ENCODE peak calls at places on chromosome 20, in six cellular contexts. L, K, A, Q, Y and G are unnamed samples.

GRCh38 chr20:64106981-64107735 is at the start of gene NPBWR2:
- DNase-seq in L (no peak), K (no peak), A (no peak), Q (no peak), Y (no peak), G (no peak)

GRCh38 chr20:35697696-35698297 is 1.4 kb downstream of the NFS1 start:
- DNase-seq in L (no peak), K (no peak), A (no peak), Q (peak), Y (no peak), G (no peak)

GRCh38 chr20:46004813-46005505 is 3.7 kb upstream of the MMP9 start:
- DNase-seq in L (no peak), K (no peak), A (no peak), Q (no peak), Y (no peak), G (no peak)

GRCh38 chr20:43583982-43584432 is 6.7 kb upstream of the IFT52 start:
- DNase-seq in L (peak), K (peak), A (no peak), Q (peak), Y (peak), G (no peak)

GRCh38 chr20:43949741-43950618 is 35.3 kb downstream of the TOX2 start:
- DNase-seq in L (no peak), K (no peak), A (no peak), Q (no peak), Y (peak), G (no peak)

GRCh38 chr20:16001286-16001685 is 572.0 kb downstream of the KIF16B start:
- DNase-seq in L (no peak), K (peak), A (no peak), Q (no peak), Y (no peak), G (no peak)

GRCh38 chr20:46040902-46041535 is 12.0 kb downstream of the SLC12A5 start:
- DNase-seq in L (no peak), K (no peak), A (no peak), Q (no peak), Y (peak), G (no peak)

GRCh38 chr20:24303393-24303792 is 166.0 kb upstream of the SYNDIG1 start:
- DNase-seq in L (no peak), K (peak), A (no peak), Q (no peak), Y (no peak), G (no peak)

GRCh38 chr20:56595746-56596478 is 33.2 kb upstream of the TFAP2C start:
- DNase-seq in L (no peak), K (no peak), A (no peak), Q (no peak), Y (no peak), G (no peak)

GRCh38 chr20:49405062-49405683 is 77.3 kb downstream of the KCNB1 start:
- DNase-seq in L (no peak), K (no peak), A (no peak), Q (no peak), Y (no peak), G (no peak)

GRCh38 chr20:59405819-59406218 is 105.4 kb downstream of the EDN3 start:
- DNase-seq in L (no peak), K (no peak), A (no peak), Q (no peak), Y (no peak), G (no peak)

GRCh38 chr20:56422824-56423189 is 10.7 kb downstream of the CASS4 start:
- DNase-seq in L (no peak), K (no peak), A (no peak), Q (no peak), Y (peak), G (no peak)

GRCh38 chr20:46789339-46789984 is 80.0 kb downstream of the SLC2A10 start:
- DNase-seq in L (no peak), K (no peak), A (no peak), Q (no peak), Y (no peak), G (no peak)

GRCh38 chr20:20568604-20569205 is 143.7 kb downstream of the RALGAPA2 start:
- DNase-seq in L (no peak), K (peak), A (peak), Q (no peak), Y (peak), G (no peak)

GRCh38 chr20:10619427-10619826 is 54.4 kb downstream of the JAG1 start:
- DNase-seq in L (no peak), K (peak), A (peak), Q (no peak), Y (peak), G (peak)

GRCh38 chr20:58650181-58650775 is 805 bp upstream of the STX16 start:
- DNase-seq in L (peak), K (no peak), A (no peak), Q (peak), Y (no peak), G (no peak)

GRCh38 chr20:58127731-58128130 is 100.7 kb downstream of the ANKRD60 start:
- DNase-seq in L (no peak), K (peak), A (no peak), Q (peak), Y (peak), G (peak)

GRCh38 chr20:60361761-60362410 is 403.7 kb downstream of the CDH26 start:
- DNase-seq in L (no peak), K (no peak), A (no peak), Q (no peak), Y (no peak), G (no peak)

GRCh38 chr20:45311589-45312211 is 3.6 kb upstream of the MATN4 start:
- DNase-seq in L (peak), K (peak), A (no peak), Q (peak), Y (peak), G (peak)

GRCh38 chr20:46237736-46238135 is 70.6 kb downstream of the CDH22 start:
- DNase-seq in L (no peak), K (no peak), A (no peak), Q (no peak), Y (no peak), G (no peak)

GRCh38 chr20:46388945-46389344 is 17.5 kb downstream of the ELMO2 start:
- DNase-seq in L (no peak), K (no peak), A (no peak), Q (no peak), Y (no peak), G (no peak)

GRCh38 chr20:16007164-16007563 is 566.1 kb downstream of the KIF16B start:
- DNase-seq in L (no peak), K (no peak), A (no peak), Q (no peak), Y (no peak), G (no peak)

GRCh38 chr20:35776513-35777101 is 4.8 kb downstream of the PHF20 start:
- DNase-seq in L (peak), K (peak), A (no peak), Q (no peak), Y (peak), G (no peak)

GRCh38 chr20:24792641-24793495 is 156.2 kb upstream of the CST7 start:
- DNase-seq in L (no peak), K (no peak), A (no peak), Q (no peak), Y (no peak), G (no peak)

GRCh38 chr20:58661298-58662141 is 10.4 kb downstream of the STX16 start:
- DNase-seq in L (no peak), K (no peak), A (no peak), Q (no peak), Y (no peak), G (no peak)

GRCh38 chr20:7392551-7392950 is 547.7 kb downstream of the HAO1 start:
- DNase-seq in L (no peak), K (peak), A (no peak), Q (no peak), Y (peak), G (no peak)

GRCh38 chr20:63548992-63549391 is 1.4 kb upstream of the SRMS start:
- DNase-seq in L (no peak), K (no peak), A (no peak), Q (no peak), Y (no peak), G (no peak)

GRCh38 chr20:8693709-8694108 is 375.2 kb upstream of the PLCB4 start:
- DNase-seq in L (no peak), K (peak), A (no peak), Q (no peak), Y (peak), G (no peak)

GRCh38 chr20:46994341-46994740 is 99.7 kb downstream of the EYA2 start:
- DNase-seq in L (no peak), K (no peak), A (no peak), Q (no peak), Y (no peak), G (no peak)

GRCh38 chr20:36035720-36036119 is 67.3 kb downstream of the CNBD2 start:
- DNase-seq in L (no peak), K (no peak), A (no peak), Q (no peak), Y (no peak), G (no peak)

GRCh38 chr20:58389324-58389967 is 417 bp downstream of the VAPB start:
- DNase-seq in L (no peak), K (peak), A (no peak), Q (no peak), Y (peak), G (no peak)

GRCh38 chr20:2799688-2800589 is 488 bp downstream of the CPXM1 start:
- DNase-seq in L (no peak), K (no peak), A (no peak), Q (no peak), Y (no peak), G (no peak)

GRCh38 chr20:21702553-21703467 is 2.7 kb upstream of the PAX1 start:
- DNase-seq in L (peak), K (peak), A (no peak), Q (no peak), Y (peak), G (no peak)